ENCODE peak calls at places on chromosomes 6 and 20, in eight cellular contexts. I, Y, G, H, Q, P, S and V are unnamed samples. For H3K36me3 and H3K4me1, the result is how much of the 10 kb centered on the place peaks cover.

GRCh38 chr6:15498640-15499039 is 164.2 kb downstream of the DTNBP1 start:
- DNase-seq in Q (no peak), Y (no peak), G (peak), P (no peak), H (no peak), I (no peak), S (peak), V (no peak)

GRCh38 chr6:147283460-147283859 is 79.2 kb downstream of the STXBP5 start:
- DNase-seq in G (no peak), I (no peak), S (peak), Q (peak), Y (no peak), H (no peak), P (no peak), V (peak)

GRCh38 chr6:127190552-127190951 is 72.1 kb downstream of the RSPO3 start:
- DNase-seq in Q (peak), I (no peak), P (no peak), H (peak), Y (peak), S (no peak), G (no peak), V (no peak)

GRCh38 chr6:40359808-40360207 is 227.4 kb downstream of the LRFN2 start:
- DNase-seq in I (no peak), Q (no peak), S (no peak), H (no peak), P (no peak), Y (peak), G (no peak), V (no peak)

GRCh38 chr6:106360410-106360988 is at the start of gene CRYBG1:
- DNase-seq in Q (no peak), G (peak), Y (peak), S (no peak), I (peak), H (peak), P (peak), V (peak)

GRCh38 chr20:54172856-54173652 is 732 bp downstream of the CYP24A1 start:
- DNase-seq in S (peak), P (no peak), G (no peak), H (peak), Q (no peak), I (no peak), Y (peak), V (no peak)

GRCh38 chr20:56875052-56875663 is 246.1 kb downstream of the TFAP2C start:
- DNase-seq in G (no peak), S (peak), H (no peak), I (no peak), Q (peak), Y (no peak), P (peak), V (no peak)

GRCh38 chr20:4858000-4858399 is 136.3 kb downstream of the PRND start:
- DNase-seq in S (no peak), G (no peak), H (no peak), Q (no peak), I (no peak), Y (no peak), P (no peak), V (no peak)

GRCh38 chr6:161407581-161407980 is 133.7 kb upstream of the AGPAT4 start:
- DNase-seq in G (no peak), I (no peak), H (no peak), P (no peak), Y (no peak), Q (peak), S (peak), V (no peak)

GRCh38 chr6:33091957-33092356 is 16.2 kb downstream of the HLA-DPB1 start:
- DNase-seq in I (peak), Q (no peak), P (no peak), G (peak), S (no peak), Y (peak), H (peak), V (no peak)

GRCh38 chr20:52888096-52888495 is 84.1 kb upstream of the TSHZ2 start:
- DNase-seq in Q (no peak), S (peak), Y (no peak), G (no peak), H (no peak), P (no peak), I (no peak), V (no peak)

GRCh38 chr6:138728672-138729071 is 44.9 kb upstream of the CCDC28A start:
- DNase-seq in Q (no peak), G (no peak), Y (no peak), H (no peak), P (no peak), S (no peak), I (no peak), V (no peak)

GRCh38 chr20:57656252-57656820 is 36.1 kb upstream of the ZBP1 start:
- DNase-seq in Q (no peak), H (no peak), P (no peak), Y (no peak), S (no peak), G (no peak), I (peak), V (peak)

GRCh38 chr20:62933966-62934365 is 4.0 kb upstream of the GID8 start:
- DNase-seq in H (no peak), Q (no peak), G (no peak), Y (no peak), I (no peak), S (no peak), P (no peak), V (no peak)

GRCh38 chr20:60255426-60255825 is 297.2 kb downstream of the CDH26 start:
- DNase-seq in G (no peak), S (no peak), H (no peak), P (no peak), I (no peak), Y (no peak), Q (no peak), V (no peak)

GRCh38 chr6:126268087-126268486 is 71.8 kb upstream of the CENPW start:
- DNase-seq in P (peak), G (no peak), Q (no peak), S (no peak), I (no peak), H (peak), Y (no peak), V (no peak)

GRCh38 chr6:31762356-31762755 is at the start of gene SAPCD1:
- DNase-seq in Q (no peak), Y (no peak), H (no peak), G (no peak), I (no peak), S (no peak), P (no peak), V (peak)

GRCh38 chr6:110399219-110400071 is 15.9 kb downstream of the DDO start:
- DNase-seq in Q (no peak), P (peak), G (peak), Y (no peak), S (no peak), I (no peak), H (no peak), V (no peak)

GRCh38 chr6:37607949-37608348 is 89.7 kb downstream of the MDGA1 start:
- DNase-seq in S (peak), Q (peak), I (no peak), H (peak), G (no peak), P (no peak), Y (peak), V (no peak)
- TF ChIP-seq CTCF in S (peak), Q (peak), I (no peak), H (peak), G (no peak), P (peak), Y (peak), V (peak)

DNA sequence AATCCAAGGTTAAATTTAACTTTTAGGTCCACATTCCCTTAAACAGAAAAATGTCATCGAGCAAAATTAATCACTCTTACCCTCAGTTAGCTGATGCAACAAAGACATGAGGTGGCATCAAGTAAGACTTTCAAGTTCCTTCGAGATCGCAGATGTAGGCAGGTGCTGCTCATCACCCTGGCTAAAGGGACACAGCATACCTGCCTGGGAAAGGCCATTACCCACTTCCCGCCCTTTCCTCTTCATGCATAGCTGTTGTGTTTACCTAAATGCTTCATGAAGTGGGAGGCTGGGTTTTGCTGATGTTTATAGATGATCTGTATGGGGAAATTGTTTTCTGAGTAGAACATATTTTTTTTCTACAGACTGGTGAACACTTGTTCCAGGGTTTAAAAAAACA is 67.7 kb downstream of the GFRA4 start:
- DNase-seq in S (no peak), Q (no peak), P (no peak), G (no peak), H (no peak), I (no peak), Y (peak), V (no peak)
- H3K36me3 ChIP-seq in S (under half), Q (under half), P (under half), G (under half), H (under half), I (under half), Y (under half), V (under half)

GRCh38 chr6:26231006-26231587 is 133.9 kb upstream of the BTN3A2 start:
- DNase-seq in Q (no peak), S (no peak), I (no peak), P (no peak), G (no peak), H (no peak), Y (no peak), V (no peak)
- H3K4me1 ChIP-seq in Q (under half), S (under half), I (under half), P (under half), G (under half), H (under half), Y (under half), V (under half)

GRCh38 chr20:9884061-9884460 is 45.2 kb upstream of the PAK5 start:
- DNase-seq in I (no peak), G (no peak), Q (no peak), Y (peak), P (no peak), S (no peak), H (no peak), V (no peak)
- TF ChIP-seq CTCF in I (no peak), G (no peak), Q (no peak), Y (peak), P (peak), S (no peak), H (no peak), V (peak)

DNA sequence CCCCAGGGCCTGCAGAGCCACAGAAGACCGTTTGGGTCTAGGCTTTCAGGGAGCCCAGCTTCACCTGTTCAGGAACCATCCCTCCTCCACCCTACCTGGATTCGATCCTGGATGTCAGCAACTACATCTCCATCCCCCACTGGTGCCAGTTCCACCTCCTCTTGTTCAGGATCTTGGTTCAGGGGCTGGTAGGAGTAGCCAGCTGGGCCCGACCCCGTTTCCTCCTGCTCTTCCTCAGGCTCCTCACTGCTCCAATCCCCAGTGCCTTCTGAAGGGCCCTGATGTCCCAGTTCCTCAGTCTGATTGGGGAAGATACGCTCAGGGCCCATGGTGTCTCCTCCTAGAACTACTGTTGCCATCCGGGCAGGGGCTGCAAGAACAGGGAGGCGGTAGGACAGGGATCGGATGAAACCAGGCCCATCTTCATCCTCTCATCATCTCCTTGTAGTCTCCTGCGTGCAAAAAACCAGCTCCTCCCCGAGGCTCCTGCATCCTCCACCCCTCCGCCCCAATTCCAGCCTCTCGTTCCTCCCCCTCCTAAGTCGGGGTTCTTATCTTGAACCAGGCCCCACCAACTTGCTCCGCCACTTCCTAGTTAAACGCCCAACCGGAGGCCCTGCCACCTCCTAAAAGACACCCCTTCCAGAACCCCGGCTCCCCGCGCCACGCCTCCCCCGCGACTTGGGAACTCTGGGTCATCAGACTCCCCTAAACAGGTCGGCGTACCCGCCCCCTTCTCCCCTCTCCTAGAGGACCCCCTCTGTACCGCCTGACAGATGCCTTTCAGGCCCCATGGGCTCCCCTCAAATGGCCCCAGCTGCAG is 515 bp downstream of the MEA1 start:
- DNase-seq in I (no peak), Q (peak), P (peak), Y (no peak), H (no peak), S (no peak), G (no peak), V (peak)
- H3K36me3 ChIP-seq in I (under half), Q (under half), P (under half), Y (under half), H (under half), S (under half), G (under half), V (half or more)

GRCh38 chr6:130198483-130199035 is 24.2 kb downstream of the SAMD3 start:
- DNase-seq in Y (no peak), G (no peak), H (no peak), Q (no peak), P (no peak), I (no peak), S (no peak), V (no peak)
- H3K4me1 ChIP-seq in Y (under half), G (under half), H (under half), Q (under half), P (under half), I (under half), S (under half), V (under half)

GRCh38 chr20:41063442-41063841 is 34.8 kb downstream of the TOP1 start:
- DNase-seq in Q (no peak), G (no peak), I (no peak), P (no peak), S (no peak), Y (no peak), H (no peak), V (no peak)
- TF ChIP-seq CTCF in Q (no peak), G (no peak), I (no peak), P (no peak), S (no peak), Y (no peak), H (no peak), V (no peak)